ENCODE peak calls at places on chromosomes 16 and 17, in five cellular contexts. B is breast epithelium, N is H1, J is GM23338, H is K562. K is an unnamed sample.

GRCh38 chr17:40820228-40820838 is 2.1 kb downstream of the KRT10 start:
- DNase-seq in B (no peak), J (no peak), H (peak; percentile 70), N (no peak), K (no peak)

GRCh38 chr17:9902116-9902515 is 3.0 kb downstream of the RCVRN start:
- DNase-seq in H (no peak), B (no peak), N (no peak), J (no peak), K (no peak)

GRCh38 chr17:57782642-57783337 is 37.7 kb upstream of the CCDC182 start:
- DNase-seq in J (no peak), N (no peak), H (no peak), B (no peak), K (no peak)

GRCh38 chr17:80026359-80027042 is 9.2 kb downstream of the TBC1D16 start:
- DNase-seq in J (no peak), B (no peak), N (no peak), H (no peak), K (no peak)

GRCh38 chr17:57408064-57408811 is 151.9 kb downstream of the MSI2 start:
- DNase-seq in J (peak; percentile 64), B (no peak), H (no peak), N (no peak), K (peak; percentile 74)

GRCh38 chr16:35841632-35842031 is 2382.2 kb downstream of the TP53TG3F start:
- DNase-seq in J (no peak), H (no peak), B (no peak), N (no peak), K (no peak)

GRCh38 chr17:49494937-49495841 is at the start of gene NGFR:
- DNase-seq in J (peak; percentile 76), H (peak; percentile 78), N (peak; percentile 79), B (no peak), K (peak; percentile 28)

GRCh38 chr17:33220031-33220430 is 73.1 kb downstream of the ASIC2 start:
- DNase-seq in J (no peak), N (no peak), B (no peak), H (no peak), K (no peak)

GRCh38 chr16:893360-893759 is 77.4 kb downstream of the LMF1 start:
- DNase-seq in J (no peak), H (no peak), N (no peak), B (no peak), K (no peak)

GRCh38 chr17:10111907-10112452 is 86.4 kb downstream of the GAS7 start:
- DNase-seq in B (no peak), N (no peak), H (no peak), J (no peak), K (no peak)

GRCh38 chr17:81710514-81711308 is 1.4 kb upstream of the SLC25A10 start:
- DNase-seq in N (peak; percentile 77), B (no peak), J (no peak), H (no peak), K (peak; percentile 88)

GRCh38 chr17:58092101-58092796 is 9.0 kb downstream of the DYNLL2 start:
- DNase-seq in B (no peak), H (no peak), N (peak; percentile 35), J (no peak), K (no peak)

GRCh38 chr16:85296859-85297698 is 184.8 kb upstream of the CIBAR2 start:
- DNase-seq in J (peak; percentile 71), N (peak; percentile 87), H (peak; percentile 85), B (no peak), K (peak; percentile 56)

GRCh38 chr16:2388139-2388874 is 40.9 kb upstream of the CCNF start:
- DNase-seq in H (no peak), B (no peak), N (no peak), J (no peak), K (no peak)

GRCh38 chr16:85330694-85331188 is 218.5 kb upstream of the CIBAR2 start:
- DNase-seq in N (no peak), J (peak; percentile 96), B (no peak), H (peak; percentile 89), K (peak; percentile 38)

GRCh38 chr17:55852734-55853133 is 101.9 kb downstream of the PCTP start:
- DNase-seq in J (no peak), B (no peak), N (no peak), H (no peak), K (peak; percentile 4)

GRCh38 chr17:1170739-1171138 is 9.0 kb downstream of the ABR start:
- DNase-seq in N (peak; percentile 75), J (peak; percentile 56), B (no peak), H (no peak), K (no peak)

DNA sequence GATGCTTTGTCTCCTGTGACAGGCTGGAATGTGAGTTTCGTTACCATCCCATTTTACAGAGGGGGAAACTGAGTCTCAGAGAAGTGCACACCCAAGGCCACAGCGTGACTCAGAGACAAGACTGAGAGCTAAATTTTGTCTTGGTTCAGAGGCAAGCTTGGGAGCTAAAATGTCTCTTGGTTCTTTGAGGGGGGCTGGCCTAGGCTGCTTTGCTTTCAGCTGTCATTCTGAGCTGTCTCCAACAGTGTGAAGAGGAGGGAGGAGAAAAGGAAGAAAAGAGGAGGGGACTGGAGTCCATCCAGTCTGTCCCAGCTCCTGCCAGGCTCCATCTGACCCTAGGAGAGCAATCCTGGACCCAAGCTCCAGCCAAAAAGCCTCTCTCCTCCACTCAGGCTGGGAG is at the start of gene CLEC19A:
- DNase-seq in J (no peak), N (no peak), H (no peak), B (no peak), K (no peak)
- TF ChIP-seq POLR2AphosphoS5 in J (no peak), N (no peak), H (no peak), B (no peak), K (no peak)

GRCh38 chr17:29640981-29641642 is 18.4 kb upstream of the CORO6 start:
- DNase-seq in N (no peak), B (no peak), J (no peak), H (no peak), K (no peak)
- TF ChIP-seq POLR2AphosphoS5 in N (no peak), B (no peak), J (no peak), H (no peak), K (no peak)

DNA sequence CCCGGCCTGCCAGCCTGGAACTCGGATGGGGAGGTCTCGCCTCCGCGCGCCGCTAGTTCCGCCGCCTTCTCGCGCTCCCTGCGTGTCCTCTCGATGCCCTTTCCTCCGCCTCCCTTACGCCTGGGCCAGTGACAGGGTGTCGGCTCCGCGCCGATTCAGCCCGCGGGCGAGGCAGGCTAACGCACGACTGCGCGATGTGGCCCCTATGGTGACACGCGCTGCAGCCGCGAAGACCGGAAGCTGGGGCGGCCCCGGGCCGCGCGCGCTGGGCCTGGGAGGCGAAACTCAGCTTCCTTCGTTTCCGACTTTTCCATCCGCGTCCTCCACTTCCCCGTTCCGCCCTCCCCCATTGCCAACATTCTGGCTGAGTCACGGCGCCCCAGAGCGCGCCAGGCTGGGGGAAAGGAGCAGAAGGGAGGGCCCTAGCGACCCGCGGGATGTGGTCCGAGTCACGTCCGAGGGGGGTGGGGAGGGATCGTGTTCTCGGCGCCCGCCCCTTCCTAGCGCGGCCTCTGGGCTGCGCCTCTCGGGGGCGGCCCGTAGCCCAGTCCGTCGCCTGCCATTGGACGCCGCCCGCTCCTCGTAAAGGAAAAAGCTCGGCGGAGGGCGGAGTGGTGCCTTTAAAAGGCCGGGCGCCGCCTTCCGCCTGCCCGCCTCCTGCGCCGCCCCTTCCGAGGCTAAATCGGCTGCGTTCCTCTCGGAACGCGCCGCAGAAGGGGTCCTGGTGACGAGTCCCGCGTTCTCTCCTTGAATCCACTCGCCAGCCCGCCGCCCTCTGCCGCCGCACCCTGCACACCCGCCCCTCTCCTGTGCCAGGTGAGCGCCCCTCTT is at the start of gene ALDOA:
- DNase-seq in B (peak; percentile 97), J (peak; percentile 98), N (peak; percentile 92), H (peak; percentile 99), K (peak; percentile 93)
- TF ChIP-seq POLR2AphosphoS5 in B (peak; percentile 86), J (peak; percentile 92), N (peak; percentile 91), H (peak; percentile 94), K (peak; percentile 90)

GRCh38 chr16:31129568-31130335 is 5.8 kb downstream of the PRSS8 start:
- DNase-seq in J (no peak), N (no peak), B (peak; percentile 73), H (no peak), K (peak; percentile 57)
- TF ChIP-seq POLR2AphosphoS5 in J (no peak), N (no peak), B (no peak), H (no peak), K (no peak)

GRCh38 chr17:8188408-8188839 is 1.6 kb downstream of the BORCS6 start:
- DNase-seq in B (no peak), H (no peak), N (no peak), J (no peak), K (no peak)

GRCh38 chr17:8186446-8186786 is 3.6 kb downstream of the BORCS6 start:
- DNase-seq in B (no peak), N (no peak), H (no peak), J (no peak), K (no peak)

GRCh38 chr17:8186787-8187516 is 3.0 kb downstream of the BORCS6 start:
- DNase-seq in B (peak; percentile 96), H (peak; percentile 92), N (peak; percentile 100), J (peak; percentile 94), K (peak; percentile 86)

GRCh38 chr17:8187517-8188407 is 2.2 kb downstream of the BORCS6 start:
- DNase-seq in N (peak; percentile 96), H (peak; percentile 95), B (peak; percentile 90), J (peak; percentile 98), K (peak; percentile 75)

GRCh38 chr17:8185580-8186445 is 4.2 kb downstream of the BORCS6 start:
- DNase-seq in H (peak; percentile 78), B (peak; percentile 91), N (peak; percentile 100), J (peak; percentile 80), K (peak; percentile 63)
- TF ChIP-seq POLR2AphosphoS5 in H (no peak), B (peak; percentile 92), N (no peak), J (no peak), K (no peak)

DNA sequence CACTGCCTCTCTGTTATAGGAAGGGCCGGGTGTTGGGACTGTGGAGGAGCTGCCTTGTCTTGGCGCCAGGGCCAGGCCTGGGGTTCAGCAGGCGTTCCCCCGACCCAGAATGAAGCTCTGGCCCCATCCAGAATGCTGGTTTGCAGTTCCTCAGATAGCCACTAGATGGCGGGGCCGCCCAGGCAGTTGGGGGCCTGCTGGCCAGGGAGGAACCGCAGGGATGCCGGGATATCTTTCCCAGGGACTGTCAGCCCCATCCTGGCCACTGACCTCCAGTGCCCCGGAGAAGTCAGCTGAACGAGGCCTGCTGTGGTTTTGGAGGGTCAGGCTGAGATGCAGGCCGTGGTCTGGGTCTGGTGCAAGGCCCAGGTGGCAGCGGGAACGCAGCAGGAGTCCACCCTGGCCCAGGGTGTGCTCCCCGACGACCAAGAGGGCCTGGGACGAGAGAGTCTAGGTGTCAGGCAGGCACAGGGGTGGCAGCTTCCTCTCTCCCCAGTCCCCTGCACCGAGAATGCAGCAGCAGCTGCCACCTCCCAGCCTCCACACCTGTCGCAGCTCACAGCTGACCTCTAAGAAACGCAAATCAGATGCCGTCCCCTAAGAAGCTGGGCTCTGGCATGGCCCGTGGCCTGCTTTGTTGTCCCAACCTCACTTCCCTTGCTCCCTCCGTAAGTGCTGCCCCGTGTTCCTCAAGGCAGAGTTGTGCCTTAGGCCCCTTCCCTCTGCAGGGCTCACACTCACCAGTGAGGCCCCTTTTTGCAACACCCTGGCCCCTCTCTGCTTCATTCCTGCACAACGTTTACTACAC is 51.2 kb downstream of the RMI2 start:
- DNase-seq in N (peak; percentile 98), B (peak; percentile 44), J (peak; percentile 93), H (peak; percentile 78), K (peak; percentile 55)
- TF ChIP-seq POLR2AphosphoS5 in N (no peak), B (no peak), J (no peak), H (no peak), K (no peak)

GRCh38 chr16:66516808-66517585 is 32.9 kb downstream of the TK2 start:
- DNase-seq in H (peak; percentile 98), N (no peak), B (peak; percentile 97), J (no peak), K (peak; percentile 100)
- TF ChIP-seq POLR2AphosphoS5 in H (peak; percentile 83), N (no peak), B (peak; percentile 96), J (no peak), K (peak; percentile 86)